ENCODE peak calls at places on chromosomes 3 and 15, in six cellular contexts. J is cardiac fibroblast, M is A673, R is neural progenitor cell, S is AG09309, K is GM12865. G is an unnamed sample.

GRCh38 chr3:11411956-11412355 is 139.8 kb downstream of the ATG7 start:
- DNase-seq in J (no peak), M (no peak), R (no peak), S (no peak), K (no peak), G (no peak)

GRCh38 chr3:159429702-159430101 is 558.9 kb upstream of the IL12A start:
- DNase-seq in J (no peak), M (no peak), R (no peak), S (no peak), K (no peak), G (no peak)

GRCh38 chr15:74565381-74566085 is 24.5 kb downstream of the ARID3B start:
- DNase-seq in J (no peak), M (no peak), R (peak; percentile 39), S (no peak), K (no peak), G (no peak)

GRCh38 chr3:27666708-27667107 is 55.4 kb downstream of the EOMES start:
- DNase-seq in J (peak; percentile 93), M (peak; percentile 72), R (peak; percentile 94), S (peak; percentile 59), K (peak; percentile 11), G (peak; percentile 64)

GRCh38 chr3:4821975-4822374 is 157.3 kb upstream of the BHLHE40 start:
- DNase-seq in J (no peak), M (no peak), R (no peak), S (no peak), K (no peak), G (no peak)

GRCh38 chr15:72141171-72142084 is 23.2 kb downstream of the SENP8 start:
- DNase-seq in J (no peak), M (no peak), R (no peak), S (no peak), K (peak; percentile 92), G (no peak)

GRCh38 chr3:172271386-172271976 is 176.8 kb downstream of the GHSR start:
- DNase-seq in J (no peak), M (no peak), R (no peak), S (no peak), K (no peak), G (no peak)

GRCh38 chr3:181699171-181699903 is 12.4 kb upstream of the SOX2 start:
- DNase-seq in J (no peak), M (no peak), R (peak; percentile 78), S (no peak), K (no peak), G (no peak)

GRCh38 chr15:37015476-37015875 is 84.9 kb downstream of the MEIS2 start:
- DNase-seq in J (no peak), M (peak; percentile 14), R (peak; percentile 43), S (no peak), K (peak; percentile 36), G (no peak)

GRCh38 chr15:37020852-37021251 is 79.5 kb downstream of the MEIS2 start:
- DNase-seq in J (no peak), M (no peak), R (no peak), S (no peak), K (no peak), G (no peak)

GRCh38 chr15:37017031-37017625 is 83.2 kb downstream of the MEIS2 start:
- DNase-seq in J (no peak), M (no peak), R (no peak), S (no peak), K (no peak), G (no peak)

GRCh38 chr15:37016287-37016686 is 84.1 kb downstream of the MEIS2 start:
- DNase-seq in J (peak; percentile 86), M (no peak), R (no peak), S (peak; percentile 37), K (no peak), G (peak; percentile 75)

DNA sequence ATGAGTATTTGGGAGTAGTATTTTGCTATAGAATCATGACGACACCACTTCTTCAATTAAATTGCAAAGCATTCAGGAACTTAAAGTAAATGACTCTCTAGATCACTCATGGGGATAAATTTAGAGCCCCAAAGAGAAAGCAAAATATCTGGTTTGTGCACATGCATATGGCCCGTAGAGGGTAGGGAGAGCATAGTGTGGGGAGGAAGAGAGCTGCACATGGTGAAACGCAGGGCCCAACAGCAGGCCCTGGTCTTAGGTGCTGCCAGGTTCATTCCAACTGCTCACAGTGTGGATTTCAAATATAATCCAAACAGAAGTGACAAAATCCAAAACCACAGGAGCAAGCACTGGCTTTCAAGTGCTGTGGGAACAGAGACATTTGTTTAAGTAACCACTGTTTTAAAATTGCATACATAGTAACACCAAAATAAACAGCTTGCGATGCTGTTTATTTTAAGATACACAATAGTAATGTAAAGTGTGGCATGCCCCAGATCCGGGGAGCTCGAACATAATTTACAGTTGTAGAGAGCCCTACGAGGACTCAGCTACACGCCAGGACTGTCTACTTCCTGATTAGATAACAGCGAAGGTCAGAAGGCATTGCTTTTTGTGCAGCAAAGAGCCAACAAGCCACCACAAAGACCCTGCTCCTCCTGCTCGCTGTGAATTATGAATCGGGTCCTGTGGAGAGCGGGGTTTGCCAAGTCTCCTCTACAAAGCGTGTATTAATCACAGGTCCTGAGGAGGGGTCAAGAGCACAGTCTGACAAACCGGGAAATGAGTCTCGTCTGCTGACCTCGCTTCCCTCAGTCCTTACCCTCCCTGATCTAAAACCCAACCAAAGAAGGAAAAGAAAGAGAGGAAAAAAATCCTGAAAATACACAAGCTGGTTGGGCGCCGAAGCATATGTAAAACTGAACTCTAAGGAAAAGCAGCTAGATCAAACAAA is 80.6 kb downstream of the MEIS2 start:
- DNase-seq in J (peak; percentile 64), M (no peak), R (no peak), S (no peak), K (peak; percentile 76), G (no peak)
- H3K4me3 ChIP-seq in J (peak overlapping the region; percentile 13), M (no peak overlapping the region), R (no peak overlapping the region), S (no peak overlapping the region), K (no peak overlapping the region), G (no peak overlapping the region)

GRCh38 chr15:64895285-64896065 is 16.2 kb upstream of the ANKDD1A start:
- DNase-seq in J (peak; percentile 65), M (peak; percentile 50), R (no peak), S (no peak), K (peak; percentile 86), G (no peak)

GRCh38 chr15:64891546-64891945 is 20.2 kb upstream of the ANKDD1A start:
- DNase-seq in J (no peak), M (no peak), R (no peak), S (no peak), K (peak; percentile 26), G (no peak)

GRCh38 chr15:64893481-64894394 is 18.0 kb upstream of the ANKDD1A start:
- DNase-seq in J (peak; percentile 97), M (peak; percentile 35), R (peak; percentile 97), S (peak; percentile 54), K (peak; percentile 100), G (peak; percentile 89)

GRCh38 chr15:64894395-64895056 is 17.2 kb upstream of the ANKDD1A start:
- DNase-seq in J (no peak), M (no peak), R (peak; percentile 83), S (no peak), K (peak; percentile 95), G (no peak)

DNA sequence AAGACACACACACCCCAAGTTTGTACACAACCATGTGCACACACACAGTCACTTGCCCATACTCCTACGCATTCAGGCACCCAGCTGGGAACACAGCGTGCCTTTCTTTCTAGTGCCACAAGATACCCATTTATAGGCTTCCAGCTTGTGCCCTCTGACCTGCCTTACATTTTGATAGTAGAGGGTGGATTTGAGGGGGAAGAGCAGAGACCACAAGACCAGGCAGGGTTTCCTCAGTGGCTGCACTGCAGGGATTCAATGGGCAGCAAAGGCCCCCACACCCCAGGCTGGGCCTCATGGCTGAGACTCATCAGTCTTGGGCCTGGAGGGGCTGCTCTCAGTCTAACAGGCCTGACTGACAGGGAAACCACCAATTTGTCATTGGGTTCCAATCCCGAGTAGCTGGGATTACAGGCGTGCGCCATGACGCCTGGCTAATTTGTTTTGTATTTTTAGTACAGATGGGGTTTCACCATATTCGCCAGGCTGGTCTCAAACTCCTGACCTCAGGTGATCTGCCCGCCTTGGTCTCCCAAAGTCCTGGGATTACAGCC is 18.8 kb upstream of the ANKDD1A start:
- DNase-seq in J (no peak), M (no peak), R (no peak), S (no peak), K (peak; percentile 66), G (no peak)
- H3K4me3 ChIP-seq in J (no peak overlapping the region), M (no peak overlapping the region), R (no peak overlapping the region), S (no peak overlapping the region), K (peak overlapping the region; percentile 93), G (no peak overlapping the region)

GRCh38 chr3:98735296-98735695 is 27.8 kb upstream of the ST3GAL6 start:
- DNase-seq in J (no peak), M (no peak), R (no peak), S (no peak), K (no peak), G (no peak)

GRCh38 chr3:98733778-98734281 is 29.3 kb upstream of the ST3GAL6 start:
- DNase-seq in J (peak; percentile 24), M (peak; percentile 10), R (peak; percentile 27), S (no peak), K (peak; percentile 68), G (no peak)

GRCh38 chr3:98733055-98733777 is 29.9 kb upstream of the ST3GAL6 start:
- DNase-seq in J (peak; percentile 51), M (peak; percentile 56), R (peak; percentile 67), S (no peak), K (peak; percentile 59), G (no peak)

GRCh38 chr3:98734737-98735136 is 28.4 kb upstream of the ST3GAL6 start:
- DNase-seq in J (peak; percentile 36), M (no peak), R (no peak), S (no peak), K (no peak), G (no peak)

GRCh38 chr3:98734311-98734710 is 28.8 kb upstream of the ST3GAL6 start:
- DNase-seq in J (no peak), M (no peak), R (no peak), S (no peak), K (no peak), G (no peak)
- H3K4me3 ChIP-seq in J (peak overlapping the region; percentile 93), M (no peak overlapping the region), R (peak overlapping the region; percentile 69), S (no peak overlapping the region), K (peak overlapping the region; percentile 73), G (no peak overlapping the region)

GRCh38 chr3:129686941-129687340 is 80.5 kb upstream of the PLXND1 start:
- DNase-seq in J (no peak), M (no peak), R (no peak), S (no peak), K (no peak), G (no peak)

GRCh38 chr3:129689036-129689435 is 82.6 kb upstream of the PLXND1 start:
- DNase-seq in J (no peak), M (no peak), R (no peak), S (no peak), K (no peak), G (no peak)

GRCh38 chr3:129687586-129688125 is 81.2 kb upstream of the PLXND1 start:
- DNase-seq in J (no peak), M (no peak), R (no peak), S (no peak), K (no peak), G (no peak)

GRCh38 chr3:129690406-129690805 is 83.9 kb upstream of the PLXND1 start:
- DNase-seq in J (peak; percentile 74), M (peak; percentile 91), R (peak; percentile 82), S (peak; percentile 1), K (peak; percentile 72), G (peak; percentile 39)

DNA sequence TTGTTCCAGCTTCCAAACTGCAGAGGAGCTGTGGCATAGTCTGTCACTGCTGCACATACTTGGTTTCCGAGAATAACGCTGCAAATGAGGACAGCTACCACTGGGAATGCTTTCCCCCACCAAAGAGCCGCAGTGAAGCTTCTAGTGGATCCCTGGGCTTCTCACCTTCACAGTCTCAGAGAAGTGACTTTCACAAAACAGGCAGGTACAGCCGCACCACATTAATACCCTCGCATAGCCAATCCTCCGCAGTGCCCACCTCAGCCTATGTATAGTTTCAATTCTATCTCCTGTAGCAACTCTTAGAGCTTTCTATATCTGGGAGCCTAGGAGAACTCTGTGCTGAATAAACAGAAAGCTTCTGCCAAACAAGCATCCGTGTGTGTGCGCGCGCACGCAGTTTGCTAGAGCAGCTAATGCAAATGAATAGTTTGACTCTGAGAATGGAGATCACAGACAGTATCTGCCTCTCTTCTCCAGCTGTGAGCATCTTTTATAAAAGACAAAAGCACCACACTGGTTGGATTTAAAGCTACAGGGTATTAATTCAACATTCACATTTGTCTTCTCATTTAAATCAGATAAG is 81.9 kb upstream of the PLXND1 start:
- DNase-seq in J (peak; percentile 77), M (peak; percentile 89), R (peak; percentile 96), S (no peak), K (no peak), G (peak; percentile 29)
- H3K4me3 ChIP-seq in J (peak overlapping the region; percentile 48), M (peak overlapping the region; percentile 39), R (peak overlapping the region; percentile 51), S (peak overlapping the region; percentile 5), K (no peak overlapping the region), G (peak overlapping the region; percentile 27)